ENCODE peak calls at places on chromosomes 1 and 21, in eight cellular contexts. V is T-cell, F is stromal cell of bone marrow, Q is foreskin fibroblast, A is NCI-H748 treated with DMSO at 0.1 percent for 48 hours, Z is GM12891, L is colonic mucosa, U is uterus. J is an unnamed sample.

GRCh38 chr1:167705250-167705649 is 16.5 kb upstream of the MPZL1 start:
- DNase-seq in F (no peak), V (no peak), Q (no peak), A (no peak), L (no peak), U (no peak), Z (no peak), J (no peak)

GRCh38 chr1:82411604-82412003 is 610.9 kb downstream of the ADGRL2 start:
- DNase-seq in V (no peak), F (no peak), U (no peak), Q (no peak), Z (no peak), A (no peak), L (no peak), J (no peak)

GRCh38 chr1:172637522-172637921 is 21.4 kb upstream of the FASLG start:
- DNase-seq in U (no peak), Q (peak), F (peak), A (no peak), V (no peak), Z (no peak), L (no peak), J (no peak)

GRCh38 chr1:59678809-59679228 is 135.9 kb upstream of the HOOK1 start:
- DNase-seq in U (no peak), Z (no peak), V (no peak), F (peak), Q (peak), A (no peak), L (no peak), J (no peak)

GRCh38 chr1:3573499-3573898 is 37.8 kb downstream of the MEGF6 start:
- DNase-seq in U (no peak), A (no peak), F (no peak), V (no peak), Q (no peak), Z (no peak), L (no peak), J (no peak)

GRCh38 chr1:213986020-213986924 is 1.5 kb upstream of the PROX1 start:
- DNase-seq in F (no peak), U (no peak), V (no peak), L (no peak), Z (no peak), Q (no peak), A (no peak), J (peak)

GRCh38 chr1:196450143-196450911 is 157.9 kb downstream of the KCNT2 start:
- DNase-seq in A (no peak), Z (no peak), Q (no peak), L (no peak), V (no peak), U (no peak), F (no peak), J (no peak)

GRCh38 chr1:185938396-185938795 is 204.2 kb downstream of the HMCN1 start:
- DNase-seq in Q (no peak), A (no peak), F (no peak), U (no peak), L (no peak), Z (no peak), V (no peak), J (no peak)

GRCh38 chr1:3439346-3439745 is 15.1 kb upstream of the ARHGEF16 start:
- DNase-seq in V (no peak), L (no peak), F (no peak), A (no peak), Q (no peak), U (no peak), Z (no peak), J (no peak)

GRCh38 chr1:54227091-54227602 is 27.2 kb downstream of the MRPL37 start:
- DNase-seq in A (no peak), U (peak), Z (no peak), L (no peak), V (no peak), F (no peak), Q (peak), J (peak)

GRCh38 chr1:22737374-22738068 is 26.9 kb downstream of the EPHB2 start:
- DNase-seq in Z (no peak), U (no peak), V (no peak), Q (no peak), F (no peak), A (no peak), L (peak), J (no peak)

GRCh38 chr1:212242288-212242984 is 42.8 kb upstream of the PPP2R5A start:
- DNase-seq in A (no peak), Z (no peak), Q (no peak), V (no peak), L (no peak), F (no peak), U (no peak), J (no peak)

GRCh38 chr21:26199471-26199870 is 28.9 kb upstream of the APP start:
- DNase-seq in A (no peak), V (no peak), Z (no peak), F (no peak), Q (peak), U (no peak), L (no peak), J (no peak)

GRCh38 chr1:117011334-117011733 is 9.8 kb downstream of the CD101 start:
- DNase-seq in Q (no peak), A (no peak), Z (no peak), F (no peak), L (no peak), V (no peak), U (no peak), J (no peak)

GRCh38 chr1:97145321-97145956 is 423.9 kb downstream of the PTBP2 start:
- DNase-seq in Q (peak), F (peak), U (no peak), L (no peak), Z (no peak), A (no peak), V (no peak), J (no peak)

GRCh38 chr1:39876136-39876535 is 7.2 kb downstream of the TRIT1 start:
- DNase-seq in U (no peak), F (no peak), L (no peak), A (no peak), Q (no peak), V (no peak), Z (no peak), J (no peak)

GRCh38 chr1:159867322-159868064 is 5.0 kb upstream of the VSIG8 start:
- DNase-seq in F (no peak), V (no peak), Z (no peak), Q (peak), L (peak), A (peak), U (peak), J (peak)

GRCh38 chr1:17635276-17635675 is 95.8 kb downstream of the ARHGEF10L start:
- DNase-seq in U (no peak), A (no peak), V (no peak), L (no peak), F (no peak), Z (no peak), Q (no peak), J (no peak)

GRCh38 chr1:118960026-118960561 is 28.0 kb downstream of the TBX15 start:
- DNase-seq in Z (no peak), Q (peak), F (no peak), A (no peak), L (no peak), U (no peak), V (no peak), J (peak)

GRCh38 chr1:243842978-243843490 is 7.0 kb downstream of the AKT3 start:
- DNase-seq in U (no peak), F (peak), Q (peak), V (no peak), L (no peak), A (no peak), Z (no peak), J (no peak)

GRCh38 chr1:234770031-234770795 is 160.2 kb upstream of the IRF2BP2 start:
- DNase-seq in A (no peak), V (no peak), Z (no peak), U (no peak), Q (peak), L (no peak), F (no peak), J (no peak)

GRCh38 chr1:100624886-100625430 is 87.0 kb downstream of the GPR88 start:
- DNase-seq in U (no peak), Q (peak), F (no peak), V (no peak), Z (no peak), L (no peak), A (no peak), J (no peak)

GRCh38 chr1:90925928-90926869 is 95.6 kb downstream of the ZNF644 start:
- DNase-seq in Z (no peak), V (no peak), A (no peak), L (no peak), U (no peak), Q (peak), F (peak), J (peak)

GRCh38 chr1:234149217-234149616 is 224.0 kb upstream of the COA6 start:
- DNase-seq in V (no peak), A (no peak), F (peak), Z (no peak), Q (no peak), U (no peak), L (no peak), J (no peak)

GRCh38 chr1:7558481-7558880 is 212.6 kb upstream of the VAMP3 start:
- DNase-seq in A (no peak), Z (no peak), V (no peak), U (no peak), L (no peak), F (no peak), Q (no peak), J (no peak)

GRCh38 chr1:17895986-17896385 is 140.9 kb downstream of the ACTL8 start:
- DNase-seq in U (no peak), Z (no peak), Q (no peak), L (no peak), F (no peak), V (no peak), A (no peak), J (no peak)

GRCh38 chr1:183039985-183040447 is 16.8 kb downstream of the LAMC1 start:
- DNase-seq in V (no peak), A (no peak), L (no peak), U (no peak), F (peak), Q (peak), Z (no peak), J (no peak)

GRCh38 chr1:145995148-145995851 is 1.1 kb downstream of the TXNIP start:
- DNase-seq in U (no peak), A (no peak), Z (no peak), Q (no peak), L (no peak), V (no peak), F (no peak), J (no peak)

GRCh38 chr1:17966341-17966740 is 141.3 kb upstream of the IGSF21 start:
- DNase-seq in U (no peak), A (no peak), Q (no peak), F (no peak), L (no peak), Z (no peak), V (no peak), J (no peak)

GRCh38 chr1:199403421-199404116 is 623.9 kb upstream of the NR5A2 start:
- DNase-seq in U (no peak), Z (no peak), F (peak), L (no peak), V (no peak), Q (peak), A (no peak), J (no peak)

GRCh38 chr1:147630447-147630846 is 39.9 kb downstream of the ACP6 start:
- DNase-seq in L (no peak), A (no peak), Z (no peak), V (no peak), U (peak), Q (no peak), F (peak), J (no peak)

GRCh38 chr1:151924691-151925587 is 15.6 kb upstream of the THEM4 start:
- DNase-seq in U (no peak), V (no peak), L (no peak), Z (no peak), F (no peak), A (no peak), Q (no peak), J (no peak)

GRCh38 chr1:93738075-93738622 is 56.5 kb upstream of the BCAR3 start:
- DNase-seq in U (no peak), V (no peak), Q (peak), L (no peak), A (no peak), Z (no peak), F (peak), J (no peak)

GRCh38 chr1:38207275-38207674 is 160.7 kb upstream of the POU3F1 start:
- DNase-seq in L (no peak), V (no peak), A (no peak), Q (no peak), Z (no peak), F (no peak), U (no peak), J (no peak)